ENCODE peak calls at places on chromosomes 3 and 15, in four cellular contexts. One of them, this sample, is unnamed.

GRCh38 chr15:78624651-78625590 is 4.1 kb upstream of the CHRNA3 start:
- DNase-seq in activated T-helper 1 cell treated with anti-CD3 and anti-CD28 coated beads, Interleukin-12 subunit alpha, Interleukin-12 subunit beta, Interleukin-2, Interleukin-4 antibody, amounts not matched to agents 30 ng/mL and 10 ng/mL and 1 ng/mL, durations not matched to agents 14 hours and 24 hours and 36 hours: no peak
- DNase-seq in HEK293T: no peak
- DNase-seq in GM23338: no peak
- DNase-seq in this sample: no peak

GRCh38 chr3:80550154-80550553 is 782.4 kb upstream of the ROBO1 start:
- DNase-seq in activated T-helper 1 cell treated with anti-CD3 and anti-CD28 coated beads, Interleukin-12 subunit alpha, Interleukin-12 subunit beta, Interleukin-2, Interleukin-4 antibody, amounts not matched to agents 30 ng/mL and 10 ng/mL and 1 ng/mL, durations not matched to agents 14 hours and 24 hours and 36 hours: no peak
- DNase-seq in HEK293T: peak; percentile 14
- DNase-seq in GM23338: no peak
- DNase-seq in this sample: peak; percentile 78

GRCh38 chr3:184582583-184582982 is 21.0 kb downstream of the EPHB3 start:
- DNase-seq in activated T-helper 1 cell treated with anti-CD3 and anti-CD28 coated beads, Interleukin-12 subunit alpha, Interleukin-12 subunit beta, Interleukin-2, Interleukin-4 antibody, amounts not matched to agents 30 ng/mL and 10 ng/mL and 1 ng/mL, durations not matched to agents 14 hours and 24 hours and 36 hours: no peak
- DNase-seq in HEK293T: no peak
- DNase-seq in GM23338: peak; percentile 87
- DNase-seq in this sample: peak; percentile 58

GRCh38 chr3:132787616-132788015 is 65.4 kb upstream of the NPHP3 start:
- DNase-seq in activated T-helper 1 cell treated with anti-CD3 and anti-CD28 coated beads, Interleukin-12 subunit alpha, Interleukin-12 subunit beta, Interleukin-2, Interleukin-4 antibody, amounts not matched to agents 30 ng/mL and 10 ng/mL and 1 ng/mL, durations not matched to agents 14 hours and 24 hours and 36 hours: no peak
- DNase-seq in HEK293T: no peak
- DNase-seq in GM23338: no peak
- DNase-seq in this sample: peak; percentile 96

GRCh38 chr15:76470691-76471090 is 134.1 kb downstream of the ISL2 start:
- DNase-seq in activated T-helper 1 cell treated with anti-CD3 and anti-CD28 coated beads, Interleukin-12 subunit alpha, Interleukin-12 subunit beta, Interleukin-2, Interleukin-4 antibody, amounts not matched to agents 30 ng/mL and 10 ng/mL and 1 ng/mL, durations not matched to agents 14 hours and 24 hours and 36 hours: no peak
- DNase-seq in HEK293T: no peak
- DNase-seq in GM23338: no peak
- DNase-seq in this sample: no peak

GRCh38 chr3:111728566-111728935 is 130.5 kb upstream of the PHLDB2 start:
- DNase-seq in activated T-helper 1 cell treated with anti-CD3 and anti-CD28 coated beads, Interleukin-12 subunit alpha, Interleukin-12 subunit beta, Interleukin-2, Interleukin-4 antibody, amounts not matched to agents 30 ng/mL and 10 ng/mL and 1 ng/mL, durations not matched to agents 14 hours and 24 hours and 36 hours: no peak
- DNase-seq in HEK293T: no peak
- DNase-seq in GM23338: no peak
- DNase-seq in this sample: peak; percentile 79

GRCh38 chr15:56148099-56148498 is 95.6 kb downstream of the RFX7 start:
- DNase-seq in activated T-helper 1 cell treated with anti-CD3 and anti-CD28 coated beads, Interleukin-12 subunit alpha, Interleukin-12 subunit beta, Interleukin-2, Interleukin-4 antibody, amounts not matched to agents 30 ng/mL and 10 ng/mL and 1 ng/mL, durations not matched to agents 14 hours and 24 hours and 36 hours: no peak
- DNase-seq in HEK293T: no peak
- DNase-seq in GM23338: no peak
- DNase-seq in this sample: no peak

GRCh38 chr3:136750209-136750921 is 1.8 kb downstream of the STAG1 start:
- DNase-seq in activated T-helper 1 cell treated with anti-CD3 and anti-CD28 coated beads, Interleukin-12 subunit alpha, Interleukin-12 subunit beta, Interleukin-2, Interleukin-4 antibody, amounts not matched to agents 30 ng/mL and 10 ng/mL and 1 ng/mL, durations not matched to agents 14 hours and 24 hours and 36 hours: no peak
- DNase-seq in HEK293T: no peak
- DNase-seq in GM23338: no peak
- DNase-seq in this sample: peak; percentile 51

GRCh38 chr3:42036483-42036823 is 54.7 kb upstream of the TRAK1 start:
- DNase-seq in activated T-helper 1 cell treated with anti-CD3 and anti-CD28 coated beads, Interleukin-12 subunit alpha, Interleukin-12 subunit beta, Interleukin-2, Interleukin-4 antibody, amounts not matched to agents 30 ng/mL and 10 ng/mL and 1 ng/mL, durations not matched to agents 14 hours and 24 hours and 36 hours: no peak
- DNase-seq in HEK293T: no peak
- DNase-seq in GM23338: no peak
- DNase-seq in this sample: no peak

GRCh38 chr3:179071161-179071568 is 444 bp downstream of the ZMAT3 start:
- DNase-seq in activated T-helper 1 cell treated with anti-CD3 and anti-CD28 coated beads, Interleukin-12 subunit alpha, Interleukin-12 subunit beta, Interleukin-2, Interleukin-4 antibody, amounts not matched to agents 30 ng/mL and 10 ng/mL and 1 ng/mL, durations not matched to agents 14 hours and 24 hours and 36 hours: peak; percentile 55
- DNase-seq in HEK293T: peak; percentile 19
- DNase-seq in GM23338: peak; percentile 53
- DNase-seq in this sample: peak; percentile 79

GRCh38 chr3:31908391-31909097 is 72.5 kb downstream of the OSBPL10 start:
- DNase-seq in activated T-helper 1 cell treated with anti-CD3 and anti-CD28 coated beads, Interleukin-12 subunit alpha, Interleukin-12 subunit beta, Interleukin-2, Interleukin-4 antibody, amounts not matched to agents 30 ng/mL and 10 ng/mL and 1 ng/mL, durations not matched to agents 14 hours and 24 hours and 36 hours: no peak
- DNase-seq in HEK293T: no peak
- DNase-seq in GM23338: no peak
- DNase-seq in this sample: no peak

GRCh38 chr15:42728975-42729374 is 8.0 kb downstream of the CDAN1 start:
- DNase-seq in activated T-helper 1 cell treated with anti-CD3 and anti-CD28 coated beads, Interleukin-12 subunit alpha, Interleukin-12 subunit beta, Interleukin-2, Interleukin-4 antibody, amounts not matched to agents 30 ng/mL and 10 ng/mL and 1 ng/mL, durations not matched to agents 14 hours and 24 hours and 36 hours: no peak
- DNase-seq in HEK293T: no peak
- DNase-seq in GM23338: no peak
- DNase-seq in this sample: no peak

GRCh38 chr3:13016083-13016725 is 57.0 kb downstream of the IQSEC1 start:
- DNase-seq in activated T-helper 1 cell treated with anti-CD3 and anti-CD28 coated beads, Interleukin-12 subunit alpha, Interleukin-12 subunit beta, Interleukin-2, Interleukin-4 antibody, amounts not matched to agents 30 ng/mL and 10 ng/mL and 1 ng/mL, durations not matched to agents 14 hours and 24 hours and 36 hours: peak; percentile 58
- DNase-seq in HEK293T: no peak
- DNase-seq in GM23338: no peak
- DNase-seq in this sample: no peak

GRCh38 chr15:48090666-48091065 is 30.1 kb upstream of the SLC24A5 start:
- DNase-seq in activated T-helper 1 cell treated with anti-CD3 and anti-CD28 coated beads, Interleukin-12 subunit alpha, Interleukin-12 subunit beta, Interleukin-2, Interleukin-4 antibody, amounts not matched to agents 30 ng/mL and 10 ng/mL and 1 ng/mL, durations not matched to agents 14 hours and 24 hours and 36 hours: no peak
- DNase-seq in HEK293T: no peak
- DNase-seq in GM23338: no peak
- DNase-seq in this sample: peak; percentile 97

GRCh38 chr3:50339485-50340196 is 995 bp downstream of the RASSF1 start:
- DNase-seq in activated T-helper 1 cell treated with anti-CD3 and anti-CD28 coated beads, Interleukin-12 subunit alpha, Interleukin-12 subunit beta, Interleukin-2, Interleukin-4 antibody, amounts not matched to agents 30 ng/mL and 10 ng/mL and 1 ng/mL, durations not matched to agents 14 hours and 24 hours and 36 hours: no peak
- DNase-seq in HEK293T: no peak
- DNase-seq in GM23338: no peak
- DNase-seq in this sample: no peak

GRCh38 chr15:25175789-25176615 is 221.2 kb downstream of the SNRPN start:
- DNase-seq in activated T-helper 1 cell treated with anti-CD3 and anti-CD28 coated beads, Interleukin-12 subunit alpha, Interleukin-12 subunit beta, Interleukin-2, Interleukin-4 antibody, amounts not matched to agents 30 ng/mL and 10 ng/mL and 1 ng/mL, durations not matched to agents 14 hours and 24 hours and 36 hours: no peak
- DNase-seq in HEK293T: no peak
- DNase-seq in GM23338: no peak
- DNase-seq in this sample: no peak

GRCh38 chr3:24495334-24495994 is 814 bp upstream of the THRB start:
- DNase-seq in activated T-helper 1 cell treated with anti-CD3 and anti-CD28 coated beads, Interleukin-12 subunit alpha, Interleukin-12 subunit beta, Interleukin-2, Interleukin-4 antibody, amounts not matched to agents 30 ng/mL and 10 ng/mL and 1 ng/mL, durations not matched to agents 14 hours and 24 hours and 36 hours: no peak
- DNase-seq in HEK293T: peak; percentile 58
- DNase-seq in GM23338: peak; percentile 80
- DNase-seq in this sample: peak; percentile 28

This sample was measured in NCI-H82.